ENCODE peak calls at places on chromosomes 16 and 17, in five cellular contexts. One of them, this sample, is unnamed. For H3K9me3, the result is how much of the 10 kb centered on the place peaks cover.

GRCh38 chr17:81890447-81891302 is 711 bp downstream of the ALYREF start:
- DNase-seq in HCT116: no peak
- DNase-seq in A549: no peak
- DNase-seq in HepG2: no peak
- DNase-seq in GM12878: no peak
- DNase-seq in this sample: peak

GRCh38 chr16:62157544-62157943 is 121.3 kb upstream of the CDH8 start:
- DNase-seq in HepG2: no peak
- DNase-seq in HCT116: no peak
- DNase-seq in GM12878: no peak
- DNase-seq in A549: no peak
- DNase-seq in this sample: no peak

GRCh38 chr17:70947636-70948565 is 778.6 kb downstream of the KCNJ2 start:
- DNase-seq in A549: no peak
- DNase-seq in HCT116: no peak
- DNase-seq in HepG2: no peak
- DNase-seq in GM12878: no peak
- DNase-seq in this sample: no peak

GRCh38 chr17:33832295-33832694 is 422.8 kb upstream of the CCL2 start:
- DNase-seq in HepG2: no peak
- DNase-seq in GM12878: no peak
- DNase-seq in A549: no peak
- DNase-seq in HCT116: no peak
- DNase-seq in this sample: no peak

GRCh38 chr17:2749058-2749783 is at the start of gene CCDC92B:
- DNase-seq in HCT116: no peak
- DNase-seq in HepG2: no peak
- DNase-seq in A549: no peak
- DNase-seq in GM12878: no peak
- DNase-seq in this sample: peak

GRCh38 chr16:89357460-89357859 is 132.9 kb downstream of the ANKRD11 start:
- DNase-seq in HCT116: no peak
- DNase-seq in GM12878: no peak
- DNase-seq in A549: no peak
- DNase-seq in HepG2: no peak
- DNase-seq in this sample: peak

GRCh38 chr16:1034230-1035065 is 38.1 kb upstream of the SSTR5 start:
- DNase-seq in HepG2: no peak
- DNase-seq in A549: no peak
- DNase-seq in GM12878: no peak
- DNase-seq in HCT116: no peak
- DNase-seq in this sample: no peak

GRCh38 chr17:81508639-81509047 is 4.0 kb downstream of the ACTG1 start:
- DNase-seq in A549: no peak
- DNase-seq in HCT116: peak
- DNase-seq in GM12878: no peak
- DNase-seq in HepG2: peak
- DNase-seq in this sample: no peak

GRCh38 chr17:79942011-79942405 is 93.7 kb downstream of the TBC1D16 start:
- DNase-seq in GM12878: no peak
- DNase-seq in A549: no peak
- DNase-seq in HCT116: no peak
- DNase-seq in HepG2: no peak
- DNase-seq in this sample: no peak

GRCh38 chr16:4190934-4191333 is 50.9 kb downstream of the SRL start:
- DNase-seq in GM12878: no peak
- DNase-seq in HepG2: no peak
- DNase-seq in HCT116: no peak
- DNase-seq in A549: no peak
- DNase-seq in this sample: no peak

GRCh38 chr16:4190086-4190485 is 51.8 kb downstream of the SRL start:
- DNase-seq in HCT116: no peak
- DNase-seq in A549: no peak
- DNase-seq in HepG2: no peak
- DNase-seq in GM12878: no peak
- DNase-seq in this sample: no peak

GRCh38 chr16:4192206-4192605 is 49.7 kb downstream of the SRL start:
- DNase-seq in A549: no peak
- DNase-seq in HCT116: no peak
- DNase-seq in HepG2: no peak
- DNase-seq in GM12878: no peak
- DNase-seq in this sample: no peak

GRCh38 chr16:4194661-4195060 is 47.2 kb downstream of the SRL start:
- DNase-seq in A549: no peak
- DNase-seq in GM12878: no peak
- DNase-seq in HCT116: no peak
- DNase-seq in HepG2: no peak
- DNase-seq in this sample: no peak

GRCh38 chr16:4193920-4194319 is 48.0 kb downstream of the SRL start:
- DNase-seq in A549: no peak
- DNase-seq in HepG2: no peak
- DNase-seq in HCT116: no peak
- DNase-seq in GM12878: no peak
- DNase-seq in this sample: no peak
- H3K9me3 ChIP-seq in A549: under half
- H3K9me3 ChIP-seq in HepG2: under half
- H3K9me3 ChIP-seq in HCT116: under half
- H3K9me3 ChIP-seq in GM12878: under half
- H3K9me3 ChIP-seq in this sample: under half

GRCh38 chr17:50421308-50422031 is 4.5 kb upstream of the ACSF2 start:
- DNase-seq in A549: no peak
- DNase-seq in HCT116: no peak
- DNase-seq in GM12878: no peak
- DNase-seq in HepG2: no peak
- DNase-seq in this sample: no peak
- TF ChIP-seq MAX in A549: no peak
- TF ChIP-seq MAX in HCT116: no peak
- TF ChIP-seq MAX in GM12878: no peak
- TF ChIP-seq MAX in HepG2: no peak
- TF ChIP-seq MAX in this sample: no peak

GRCh38 chr16:35182043-35182677 is 1722.7 kb downstream of the TP53TG3F start:
- DNase-seq in HCT116: no peak
- DNase-seq in A549: no peak
- DNase-seq in GM12878: no peak
- DNase-seq in HepG2: no peak
- DNase-seq in this sample: no peak

GRCh38 chr16:35180970-35181369 is 1721.6 kb downstream of the TP53TG3F start:
- DNase-seq in GM12878: no peak
- DNase-seq in HepG2: no peak
- DNase-seq in A549: no peak
- DNase-seq in HCT116: no peak
- DNase-seq in this sample: no peak

GRCh38 chr16:35181422-35182030 is 1722.1 kb downstream of the TP53TG3F start:
- DNase-seq in HCT116: no peak
- DNase-seq in A549: no peak
- DNase-seq in HepG2: no peak
- DNase-seq in GM12878: no peak
- DNase-seq in this sample: no peak

GRCh38 chr16:35184356-35184870 is 1725.0 kb downstream of the TP53TG3F start:
- DNase-seq in A549: no peak
- DNase-seq in HepG2: no peak
- DNase-seq in HCT116: no peak
- DNase-seq in GM12878: no peak
- DNase-seq in this sample: no peak

DNA sequence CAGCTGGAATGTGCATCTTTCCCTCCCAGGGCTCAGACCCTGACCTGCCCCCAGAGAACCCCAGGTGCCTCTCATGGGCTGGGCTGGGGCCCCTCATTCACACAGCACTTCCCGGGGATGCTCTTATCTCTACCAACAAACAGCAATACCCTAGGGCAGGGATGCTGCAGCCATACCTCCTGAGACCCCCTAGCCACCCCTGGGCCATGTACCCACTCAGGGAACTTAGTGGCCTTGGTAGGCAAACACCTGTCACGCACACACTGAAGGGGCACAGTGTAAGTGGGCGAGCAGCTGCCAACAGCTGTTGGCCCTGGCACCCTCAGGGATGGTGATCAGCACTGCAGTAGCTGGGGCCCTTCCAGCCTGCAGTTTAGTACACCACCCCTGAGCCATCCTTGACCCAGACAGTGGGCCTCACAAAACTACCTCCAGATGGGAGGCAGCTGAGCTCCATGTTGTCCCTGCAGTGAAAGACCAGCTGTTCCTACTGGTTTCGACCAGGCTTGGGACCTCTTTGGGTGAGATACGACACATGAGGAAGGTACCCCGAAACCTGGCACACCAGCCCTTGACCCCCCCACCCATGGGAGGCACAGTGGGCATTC is 1723.6 kb downstream of the TP53TG3F start:
- DNase-seq in A549: no peak
- DNase-seq in HCT116: no peak
- DNase-seq in GM12878: no peak
- DNase-seq in HepG2: no peak
- DNase-seq in this sample: no peak
- H3K9me3 ChIP-seq in A549: under half
- H3K9me3 ChIP-seq in HCT116: under half
- H3K9me3 ChIP-seq in GM12878: under half
- H3K9me3 ChIP-seq in HepG2: half or more
- H3K9me3 ChIP-seq in this sample: under half

GRCh38 chr16:19705131-19705501 is 12.9 kb downstream of the KNOP1 start:
- DNase-seq in A549: no peak
- DNase-seq in HepG2: no peak
- DNase-seq in GM12878: no peak
- DNase-seq in HCT116: no peak
- DNase-seq in this sample: no peak

GRCh38 chr16:19703218-19703617 is 14.8 kb downstream of the KNOP1 start:
- DNase-seq in GM12878: no peak
- DNase-seq in A549: no peak
- DNase-seq in HCT116: no peak
- DNase-seq in HepG2: no peak
- DNase-seq in this sample: no peak

GRCh38 chr16:19706846-19707245 is 11.2 kb downstream of the KNOP1 start:
- DNase-seq in HepG2: no peak
- DNase-seq in GM12878: no peak
- DNase-seq in A549: no peak
- DNase-seq in HCT116: no peak
- DNase-seq in this sample: no peak

GRCh38 chr16:19705843-19706242 is 12.2 kb downstream of the KNOP1 start:
- DNase-seq in HepG2: no peak
- DNase-seq in GM12878: no peak
- DNase-seq in A549: no peak
- DNase-seq in HCT116: no peak
- DNase-seq in this sample: no peak

GRCh38 chr16:19704321-19705130 is 13.5 kb downstream of the KNOP1 start:
- DNase-seq in A549: no peak
- DNase-seq in HepG2: no peak
- DNase-seq in GM12878: no peak
- DNase-seq in HCT116: no peak
- DNase-seq in this sample: no peak
- TF ChIP-seq MAX in A549: no peak
- TF ChIP-seq MAX in HepG2: no peak
- TF ChIP-seq MAX in GM12878: no peak
- TF ChIP-seq MAX in HCT116: no peak
- TF ChIP-seq MAX in this sample: no peak

GRCh38 chr17:22303865-22304264 is 611.5 kb downstream of the KCNJ18 start:
- DNase-seq in HCT116: no peak
- DNase-seq in A549: no peak
- DNase-seq in HepG2: no peak
- DNase-seq in GM12878: no peak
- DNase-seq in this sample: no peak

GRCh38 chr17:22303096-22303495 is 610.8 kb downstream of the KCNJ18 start:
- DNase-seq in A549: no peak
- DNase-seq in HCT116: no peak
- DNase-seq in HepG2: no peak
- DNase-seq in GM12878: no peak
- DNase-seq in this sample: no peak

GRCh38 chr17:22304667-22305303 is 612.5 kb downstream of the KCNJ18 start:
- DNase-seq in A549: no peak
- DNase-seq in HepG2: no peak
- DNase-seq in GM12878: no peak
- DNase-seq in HCT116: no peak
- DNase-seq in this sample: no peak

GRCh38 chr17:22301353-22301745 is 609.0 kb downstream of the KCNJ18 start:
- DNase-seq in HepG2: no peak
- DNase-seq in HCT116: no peak
- DNase-seq in A549: no peak
- DNase-seq in GM12878: no peak
- DNase-seq in this sample: no peak

DNA sequence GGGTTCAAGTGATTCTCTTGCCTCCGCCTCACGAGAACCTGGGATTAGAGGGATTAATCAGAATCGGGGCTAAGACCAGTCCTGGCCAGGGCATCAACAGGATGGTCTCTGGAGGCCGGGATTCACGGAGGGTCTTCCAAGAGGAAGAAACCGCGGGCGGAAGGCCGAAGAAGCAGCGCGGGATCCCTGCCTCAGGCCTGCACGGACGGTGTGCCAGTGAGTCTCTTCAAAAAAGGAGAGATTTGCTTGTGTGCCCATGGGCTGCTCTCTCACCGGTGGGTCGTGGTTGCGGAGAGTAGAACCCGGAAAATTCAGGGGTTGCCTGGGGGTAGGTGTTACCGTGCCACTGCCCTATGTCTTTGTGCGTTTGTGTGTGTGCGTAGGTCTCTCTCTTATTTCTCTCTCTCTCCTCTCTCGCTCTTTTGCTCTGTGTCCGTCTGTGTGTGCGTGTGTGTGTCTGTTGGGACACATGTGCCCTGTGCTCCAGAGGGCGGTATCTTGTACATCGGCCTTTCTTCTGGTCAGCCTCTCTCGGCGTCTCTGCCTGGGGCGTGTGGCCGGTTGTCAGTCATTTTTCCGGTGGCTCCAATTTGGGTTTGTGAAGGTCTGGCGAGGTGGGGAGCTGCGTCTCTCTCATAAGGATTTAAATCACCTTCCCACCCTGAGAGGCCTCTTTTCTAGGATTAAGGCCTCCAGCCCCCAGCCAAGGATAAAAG is 613.2 kb downstream of the KCNJ18 start:
- DNase-seq in HCT116: no peak
- DNase-seq in A549: no peak
- DNase-seq in GM12878: no peak
- DNase-seq in HepG2: no peak
- DNase-seq in this sample: no peak
- H3K9me3 ChIP-seq in HCT116: under half
- H3K9me3 ChIP-seq in A549: under half
- H3K9me3 ChIP-seq in GM12878: under half
- H3K9me3 ChIP-seq in HepG2: under half
- H3K9me3 ChIP-seq in this sample: under half

DNA sequence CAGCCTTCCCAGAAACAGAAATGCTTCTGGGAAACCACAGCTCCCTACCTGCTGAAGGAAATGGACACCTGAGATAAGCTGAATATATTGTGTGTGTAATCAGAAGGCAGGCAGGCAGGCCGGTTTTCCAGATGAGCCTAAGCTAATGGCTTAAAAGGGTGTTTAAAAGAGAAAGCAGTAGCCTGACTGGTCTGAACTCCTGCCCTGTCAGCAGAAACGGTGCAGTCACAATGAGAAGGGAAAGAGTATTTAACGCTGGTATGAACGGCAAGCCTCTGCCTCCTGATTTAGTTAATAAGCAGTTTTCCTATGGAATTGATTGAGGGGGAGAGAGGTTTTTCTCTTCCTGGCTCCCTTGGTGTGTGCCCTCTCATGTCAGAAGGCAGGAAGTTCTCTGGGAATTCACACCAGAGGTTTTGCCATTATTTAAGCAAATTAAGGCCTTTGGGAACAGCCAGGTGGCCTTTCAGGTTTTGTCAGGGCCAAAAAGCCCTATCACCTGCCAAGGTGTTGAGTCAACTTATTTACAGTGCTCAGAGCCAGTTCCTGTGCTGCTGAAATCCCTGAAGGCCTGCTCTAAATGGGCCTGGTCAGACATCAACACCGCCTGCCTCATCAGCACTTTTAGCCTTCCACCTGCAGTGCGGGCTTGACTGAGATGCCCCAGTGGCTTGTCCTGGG is 41.6 kb downstream of the CDH1 start:
- DNase-seq in A549: no peak
- DNase-seq in HepG2: no peak
- DNase-seq in GM12878: no peak
- DNase-seq in HCT116: no peak
- DNase-seq in this sample: no peak
- TF ChIP-seq MAX in A549: no peak
- TF ChIP-seq MAX in HepG2: no peak
- TF ChIP-seq MAX in GM12878: no peak
- TF ChIP-seq MAX in HCT116: no peak
- TF ChIP-seq MAX in this sample: no peak

This sample was measured in SK-N-SH.